ENCODE peak calls at places on chromosomes 3 and 15, in seven cellular contexts. Y is left colon; X is left cardiac atrium; R is effector memory CD8-positive, alpha-beta T cell; F is stimulated activated memory B cell treated with anti-CD40 and anti-IgM and Interleukin-4, amounts not matched to agents 10 μg/mL and 1 μg/mL and 100 μg/mL, for 72 hours; W is activated CD8-positive, alpha-beta T cell treated with anti-CD3 and anti-CD28 coated beads, Interleukin-2, amount 10 ng/mL, durations not matched to agents 7 days and 5 days; D is naive thymus-derived CD8-positive, alpha-beta T cell. U is an unnamed sample.

GRCh38 chr3:170200992-170201391 is 19.5 kb upstream of the PHC3 start:
- ATAC-seq in Y (no peak), W (no peak), F (no peak), X (no peak), D (no peak), R (no peak), U (no peak)

GRCh38 chr15:55824857-55825613 is 82.1 kb upstream of the PRTG start:
- ATAC-seq in X (no peak), Y (no peak), R (no peak), F (no peak), D (no peak), W (no peak), U (no peak)

GRCh38 chr15:28228096-28228495 is 93.9 kb downstream of the HERC2 start:
- ATAC-seq in X (no peak), D (no peak), Y (no peak), R (no peak), W (no peak), F (no peak), U (no peak)

GRCh38 chr3:15097889-15098288 is 1.1 kb downstream of the RBSN start:
- ATAC-seq in Y (no peak), D (no peak), F (peak), W (peak), R (no peak), X (no peak), U (peak)

GRCh38 chr3:55897573-55898224 is 410.6 kb upstream of the WNT5A start:
- ATAC-seq in Y (peak), W (no peak), D (no peak), X (no peak), F (no peak), R (no peak), U (no peak)

GRCh38 chr3:62874398-62875102 is 666 bp downstream of the CADPS start:
- ATAC-seq in F (no peak), D (no peak), Y (peak), R (no peak), X (no peak), W (no peak), U (no peak)

GRCh38 chr3:111482611-111483010 is 59.4 kb upstream of the CD96 start:
- ATAC-seq in X (no peak), Y (no peak), F (no peak), R (no peak), W (no peak), D (no peak), U (no peak)

GRCh38 chr3:141399979-141400971 is 32.0 kb downstream of the ZBTB38 start:
- ATAC-seq in Y (peak), R (no peak), W (no peak), D (no peak), F (peak), X (no peak), U (peak)

GRCh38 chr3:39850707-39851014 is 41.3 kb downstream of the MYRIP start:
- ATAC-seq in W (no peak), Y (peak), R (no peak), D (no peak), F (no peak), X (no peak), U (no peak)

GRCh38 chr3:66552846-66553245 is 52.0 kb upstream of the LRIG1 start:
- ATAC-seq in D (no peak), F (no peak), W (no peak), R (no peak), Y (no peak), X (no peak), U (no peak)

GRCh38 chr15:67189326-67190051 is 65.0 kb downstream of the AAGAB start:
- ATAC-seq in Y (peak), F (no peak), W (no peak), X (peak), R (no peak), D (no peak), U (no peak)

GRCh38 chr15:49604625-49605409 is 15.8 kb downstream of the FAM227B start:
- ATAC-seq in W (no peak), D (no peak), X (no peak), R (no peak), F (no peak), Y (no peak), U (no peak)

GRCh38 chr3:19937459-19938362 is 3.7 kb upstream of the EFHB start:
- ATAC-seq in R (no peak), X (no peak), Y (no peak), F (peak), W (peak), D (no peak), U (peak)

GRCh38 chr3:53036063-53036619 is 9.7 kb downstream of the SFMBT1 start:
- ATAC-seq in D (no peak), W (no peak), Y (no peak), F (no peak), X (peak), R (no peak), U (no peak)

GRCh38 chr3:128068156-128068620 is 16.0 kb downstream of the SEC61A1 start:
- ATAC-seq in Y (peak), D (peak), X (no peak), W (peak), F (no peak), R (peak), U (peak)

GRCh38 chr15:92666780-92667179 is 11.2 kb upstream of the FAM174B start:
- ATAC-seq in F (no peak), W (no peak), D (no peak), Y (peak), X (peak), R (no peak), U (no peak)

GRCh38 chr3:58121183-58121582 is 89.6 kb downstream of the DNASE1L3 start:
- ATAC-seq in Y (no peak), D (no peak), X (peak), W (no peak), F (no peak), R (no peak), U (no peak)

GRCh38 chr3:123628996-123629746 is 44.3 kb upstream of the HACD2 start:
- ATAC-seq in R (no peak), W (no peak), Y (no peak), X (no peak), D (no peak), F (no peak), U (no peak)

GRCh38 chr3:81531846-81532245 is 229.6 kb downstream of the GBE1 start:
- ATAC-seq in W (no peak), Y (no peak), F (no peak), D (no peak), X (no peak), R (no peak), U (no peak)

GRCh38 chr15:31062310-31062964 is 39.1 kb downstream of the TRPM1 start:
- ATAC-seq in W (no peak), F (peak), R (no peak), D (no peak), Y (no peak), X (no peak), U (no peak)

GRCh38 chr3:67783281-67784250 is 129.2 kb upstream of the SUCLG2 start:
- ATAC-seq in X (no peak), D (no peak), W (no peak), F (no peak), Y (no peak), R (no peak), U (no peak)

U was measured in activated T-helper 17 cell treated with anti-CD3 and anti-CD28 coated beads, Interleukin-2, amount 50 U/mL, for 72 hours.